ENCODE peak calls at places on chromosomes 4 and X, in ten cellular contexts. P, B, I, F, Q, M, J, T, O and X are unnamed samples.

GRCh38 chrX:40504801-40505605 is 75.8 kb upstream of the ATP6AP2 start:
- DNase-seq in O (no peak), I (no peak), J (no peak), M (no peak), T (no peak), B (peak; percentile 25), F (no peak), Q (no peak), P (no peak), X (peak; percentile 1)

GRCh38 chr4:164012396-164013027 is 518.0 kb downstream of the TMA16 start:
- DNase-seq in M (no peak), P (no peak), B (peak; percentile 16), I (no peak), T (no peak), O (peak; percentile 28), J (no peak), F (no peak), Q (no peak), X (peak; percentile 25)

GRCh38 chrX:22323541-22323940 is 50.8 kb downstream of the CBLL2 start:
- DNase-seq in B (peak; percentile 57), F (peak; percentile 58), M (no peak), Q (no peak), O (no peak), T (no peak), J (no peak), I (no peak), P (no peak), X (peak; percentile 33)

GRCh38 chr4:15001248-15001824 is 945 bp upstream of the CPEB2 start:
- DNase-seq in F (peak; percentile 87), J (peak; percentile 69), Q (peak; percentile 80), I (peak; percentile 83), T (peak; percentile 92), M (peak; percentile 71), O (peak; percentile 17), B (peak; percentile 93), P (peak; percentile 92), X (peak; percentile 90)

GRCh38 chrX:108216862-108217571 is 125.4 kb downstream of the ATG4A start:
- DNase-seq in B (no peak), I (no peak), P (no peak), M (no peak), T (no peak), F (no peak), J (no peak), Q (no peak), O (no peak), X (no peak)

GRCh38 chrX:96776966-96777365 is 92.3 kb downstream of the DIAPH2 start:
- DNase-seq in Q (no peak), J (no peak), T (no peak), B (no peak), P (no peak), F (no peak), I (no peak), O (no peak), M (no peak), X (peak; percentile 11)

GRCh38 chrX:68945081-68945602 is 116.3 kb downstream of the EFNB1 start:
- DNase-seq in P (no peak), O (no peak), T (no peak), B (no peak), I (no peak), Q (peak; percentile 14), M (no peak), F (no peak), J (no peak), X (no peak)

GRCh38 chrX:18961686-18962085 is 22.2 kb downstream of the PHKA2 start:
- DNase-seq in I (no peak), J (no peak), M (no peak), F (peak; percentile 3), Q (no peak), T (no peak), O (no peak), B (no peak), P (no peak), X (no peak)

GRCh38 chr4:53935780-53936179 is 128.6 kb downstream of the CHIC2 start:
- DNase-seq in O (no peak), I (no peak), F (no peak), P (no peak), M (no peak), B (peak; percentile 69), J (no peak), T (no peak), Q (no peak), X (no peak)

GRCh38 chrX:20802036-20802435 is 535.3 kb upstream of the RPS6KA3 start:
- DNase-seq in O (no peak), Q (no peak), F (no peak), M (no peak), B (peak; percentile 70), I (no peak), T (no peak), J (no peak), P (no peak), X (peak; percentile 62)

GRCh38 chr4:155967098-155967497 is 13.4 kb upstream of the CTSO start:
- DNase-seq in O (no peak), F (no peak), J (no peak), M (no peak), I (no peak), P (no peak), T (no peak), Q (no peak), B (no peak), X (no peak)

GRCh38 chrX:28223991-28224390 is 242.7 kb upstream of the DCAF8L1 start:
- DNase-seq in P (no peak), O (no peak), T (no peak), B (no peak), I (no peak), F (no peak), M (no peak), Q (no peak), J (no peak), X (no peak)

GRCh38 chr4:35511851-35512250 is 732.5 kb downstream of the ARAP2 start:
- DNase-seq in J (no peak), Q (no peak), I (no peak), M (no peak), O (no peak), P (no peak), T (no peak), B (peak; percentile 6), F (no peak), X (peak; percentile 56)
- H3K27me3 ChIP-seq in J (no peaks in the 10 kb centered on the region), Q (no peaks in the 10 kb centered on the region), I (no peaks in the 10 kb centered on the region), M (no peaks in the 10 kb centered on the region), O (no peaks in the 10 kb centered on the region), P (no peaks in the 10 kb centered on the region), T (no peaks in the 10 kb centered on the region), B (no peaks in the 10 kb centered on the region), F (no peaks in the 10 kb centered on the region), X (no peaks in the 10 kb centered on the region)

DNA sequence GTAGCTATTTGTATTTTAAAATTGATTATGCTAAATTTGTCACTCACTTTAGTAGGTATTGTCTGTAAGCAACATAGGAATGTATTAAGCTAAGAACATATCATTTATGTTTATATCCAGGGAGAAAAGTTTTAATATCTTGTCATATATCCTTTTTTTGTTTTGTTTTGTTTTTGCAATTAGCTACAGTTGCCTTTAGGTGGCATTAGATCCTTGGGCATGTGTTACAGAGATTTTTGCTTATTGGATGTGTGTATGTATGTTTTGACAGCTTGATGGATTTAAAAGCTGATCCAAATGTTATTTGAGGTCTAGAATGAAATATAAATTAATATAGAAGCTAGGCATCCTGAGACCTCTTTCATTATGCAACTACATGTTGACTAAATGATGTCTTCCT is 36.1 kb upstream of the OTUD4 start:
- DNase-seq in O (no peak), T (no peak), M (no peak), B (peak; percentile 23), I (no peak), Q (no peak), F (peak; percentile 64), P (no peak), J (no peak), X (peak; percentile 25)
- TF ChIP-seq CTCF in O (peak; percentile 53), T (peak; percentile 31), M (peak; percentile 32), B (peak; percentile 67), I (peak; percentile 6), Q (no peak), F (peak; percentile 34), P (peak; percentile 56), J (peak; percentile 25), X (peak; percentile 82)

GRCh38 chr4:81565137-81565870 is 93.6 kb upstream of the RASGEF1B start:
- DNase-seq in P (peak; percentile 88), I (peak; percentile 84), O (no peak), F (no peak), B (no peak), Q (peak; percentile 70), J (peak; percentile 16), T (peak; percentile 88), M (peak; percentile 68), X (no peak)
- H3K27ac ChIP-seq in P (peak overlapping the region; percentile 80), I (peak overlapping the region; percentile 83), O (no peak overlapping the region), F (no peak overlapping the region), B (no peak overlapping the region), Q (peak overlapping the region; percentile 88), J (peak overlapping the region; percentile 30), T (peak overlapping the region; percentile 67), M (peak overlapping the region; percentile 80), X (no peak overlapping the region)

DNA sequence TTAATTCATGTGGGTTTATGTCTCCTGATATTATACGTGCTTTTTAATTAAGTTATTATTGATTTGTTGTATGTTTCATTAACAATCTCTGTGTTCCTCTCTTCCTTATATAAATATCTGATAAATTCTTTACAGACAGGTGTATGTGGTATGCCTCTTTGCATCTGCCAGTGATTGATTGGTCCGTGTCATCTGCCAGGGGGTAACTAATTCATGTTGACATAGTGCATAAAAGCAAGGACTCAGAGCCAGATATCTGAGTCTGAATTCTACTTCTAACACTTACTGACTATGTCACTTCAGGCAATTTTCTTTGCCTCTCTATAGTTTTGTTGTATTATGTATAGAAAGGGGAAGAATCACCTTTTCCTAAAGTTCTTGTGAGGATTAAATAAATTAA is 5.2 kb upstream of the AMBN start:
- DNase-seq in T (no peak), M (no peak), Q (no peak), I (no peak), F (no peak), J (no peak), P (no peak), B (no peak), O (no peak), X (no peak)
- H3K27me3 ChIP-seq in T (no peaks in the 10 kb centered on the region), M (no peaks in the 10 kb centered on the region), Q (no peaks in the 10 kb centered on the region), I (no peaks in the 10 kb centered on the region), F (no peaks in the 10 kb centered on the region), J (no peaks in the 10 kb centered on the region), P (no peaks in the 10 kb centered on the region), B (no peaks in the 10 kb centered on the region), O (no peaks in the 10 kb centered on the region), X (no peaks in the 10 kb centered on the region)

GRCh38 chr4:70946944-70947343 is 44.8 kb downstream of the MOB1B start:
- DNase-seq in P (no peak), I (no peak), Q (no peak), M (no peak), F (no peak), J (no peak), O (no peak), B (no peak), T (no peak), X (no peak)
- TF ChIP-seq CTCF in P (no peak), I (no peak), Q (no peak), M (no peak), F (no peak), J (no peak), O (no peak), B (no peak), T (no peak), X (no peak)

DNA sequence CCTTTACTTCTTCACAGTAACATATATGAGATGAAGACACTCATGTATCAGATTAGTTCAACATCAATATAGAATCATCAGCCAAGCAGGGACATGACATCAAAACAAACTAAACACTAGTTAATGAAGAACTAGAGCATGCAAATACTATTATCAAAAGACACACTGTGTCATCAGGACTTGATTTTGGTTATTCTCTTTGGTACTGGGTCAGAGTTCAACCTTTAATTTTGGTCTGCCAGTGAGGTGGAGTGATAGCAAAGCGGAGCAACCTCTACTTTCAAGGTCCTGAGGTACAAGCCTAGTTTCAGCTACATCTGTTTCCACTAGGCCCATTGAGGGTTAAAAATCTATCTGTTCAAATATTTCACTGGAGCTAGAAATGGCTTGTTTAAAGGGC is 70.5 kb downstream of the TEX13A start:
- DNase-seq in T (no peak), M (no peak), Q (no peak), P (no peak), O (no peak), J (no peak), B (no peak), F (no peak), I (no peak), X (no peak)
- H3K27ac ChIP-seq in T (no peak overlapping the region), M (no peak overlapping the region), Q (no peak overlapping the region), P (no peak overlapping the region), O (no peak overlapping the region), J (no peak overlapping the region), B (no peak overlapping the region), F (no peak overlapping the region), I (no peak overlapping the region), X (no peak overlapping the region)